ENCODE peak calls at places on chromosomes 3 and 15, in five cellular contexts. K, O, C, H and S are unnamed samples.

GRCh38 chr3:191430103-191430502 is 30.9 kb upstream of the PYDC2 start:
- DNase-seq in O (no peak), K (no peak), C (no peak), H (no peak), S (no peak)

GRCh38 chr3:83218383-83219200 is 1457.1 kb upstream of the GBE1 start:
- DNase-seq in H (no peak), C (no peak), K (no peak), O (no peak), S (no peak)

GRCh38 chr3:170579646-170580045 is 6.2 kb downstream of the SLC7A14 start:
- DNase-seq in H (no peak), K (no peak), C (no peak), O (no peak), S (no peak)

GRCh38 chr3:38609386-38610111 is 39.9 kb downstream of the SCN5A start:
- DNase-seq in C (no peak), O (no peak), K (no peak), H (peak), S (no peak)

GRCh38 chr3:72411843-72412242 is 436.4 kb downstream of the SHQ1 start:
- DNase-seq in O (no peak), K (no peak), H (no peak), C (no peak), S (no peak)

GRCh38 chr3:53080612-53081205 is 34.8 kb upstream of the SFMBT1 start:
- DNase-seq in C (no peak), K (no peak), O (peak), H (no peak), S (no peak)

GRCh38 chr3:188993140-188993539 is 178.6 kb upstream of the TPRG1 start:
- DNase-seq in C (no peak), K (no peak), H (no peak), O (no peak), S (no peak)

GRCh38 chr15:82646250-82647044 is 716 bp downstream of the CPEB1 start:
- DNase-seq in C (no peak), O (peak), K (peak), H (no peak), S (peak)

GRCh38 chr3:160981217-160981938 is 123.8 kb downstream of the B3GALNT1 start:
- DNase-seq in H (peak), K (peak), O (no peak), C (peak), S (no peak)

GRCh38 chr3:114299421-114299820 is 5.6 kb downstream of the TIGIT start:
- DNase-seq in C (peak), O (no peak), K (peak), H (peak), S (no peak)

GRCh38 chr3:110314512-110315114 is 757.0 kb upstream of the NECTIN3 start:
- DNase-seq in O (peak), C (peak), H (peak), K (peak), S (peak)

GRCh38 chr3:7874116-7874515 is 627.5 kb upstream of the LMCD1 start:
- DNase-seq in H (no peak), C (no peak), K (no peak), O (no peak), S (no peak)

GRCh38 chr15:45155739-45156138 is 25.9 kb downstream of the DUOX1 start:
- DNase-seq in K (no peak), O (no peak), H (no peak), C (no peak), S (no peak)

GRCh38 chr3:184742676-184743135 is 30.8 kb upstream of the MAGEF1 start:
- DNase-seq in C (no peak), O (peak), H (no peak), K (no peak), S (no peak)

GRCh38 chr3:57062119-57062631 is 1.7 kb downstream of the SPATA12 start:
- DNase-seq in O (peak), H (no peak), C (no peak), K (no peak), S (peak)

GRCh38 chr3:18898911-18899310 is 249.4 kb upstream of the KCNH8 start:
- DNase-seq in K (no peak), C (no peak), H (no peak), O (no peak), S (no peak)

GRCh38 chr3:166283856-166284255 is 446.6 kb upstream of the BCHE start:
- DNase-seq in K (no peak), O (no peak), H (peak), C (no peak), S (no peak)

GRCh38 chr3:87792532-87793321 is 266.1 kb downstream of the CGGBP1 start:
- DNase-seq in H (no peak), K (no peak), C (no peak), O (no peak), S (no peak)

GRCh38 chr15:50227076-50227475 is 38.5 kb downstream of the HDC start:
- DNase-seq in H (no peak), K (no peak), O (no peak), C (no peak), S (no peak)

GRCh38 chr3:43854916-43855315 is 164.2 kb downstream of the ABHD5 start:
- DNase-seq in C (no peak), H (no peak), K (no peak), O (no peak), S (no peak)

GRCh38 chr3:7737263-7737662 is 764.4 kb upstream of the LMCD1 start:
- DNase-seq in H (no peak), O (no peak), K (no peak), C (no peak), S (no peak)

GRCh38 chr3:141876381-141876890 is at the start of gene ATP1B3:
- DNase-seq in H (peak), O (peak), K (peak), C (peak), S (peak)

GRCh38 chr3:58051196-58051595 is 43.0 kb downstream of the FLNB start:
- DNase-seq in H (peak), K (no peak), C (no peak), O (no peak), S (peak)

GRCh38 chr15:47743385-47743784 is 26.1 kb downstream of the SEMA6D start:
- DNase-seq in K (no peak), H (no peak), O (no peak), C (no peak), S (no peak)

GRCh38 chr3:32460031-32460749 is 42.5 kb downstream of the CMTM6 start:
- DNase-seq in C (peak), O (no peak), H (peak), K (peak), S (no peak)

GRCh38 chr3:49133226-49133951 is 539 bp upstream of the LAMB2 start:
- DNase-seq in C (no peak), K (no peak), H (peak), O (peak), S (peak)

GRCh38 chr3:141894524-141895176 is 18.2 kb downstream of the ATP1B3 start:
- DNase-seq in C (no peak), H (peak), O (no peak), K (no peak), S (no peak)